ENCODE peak calls at places on chromosome 1, in four cellular contexts. One of them, this sample, is unnamed. For H3K9me3, the result is how much of the 10 kb centered on the place peaks cover.

GRCh38 chr1:112058815-112059450 is 69.5 kb upstream of the KCND3 start:
- DNase-seq in lower lobe of right lung: no peak
- DNase-seq in heart right ventricle: no peak
- DNase-seq in pancreas: no peak
- DNase-seq in this sample: no peak

GRCh38 chr1:150126811-150127210 is 22.9 kb upstream of the PLEKHO1 start:
- DNase-seq in heart right ventricle: no peak
- DNase-seq in pancreas: no peak
- DNase-seq in lower lobe of right lung: no peak
- DNase-seq in this sample: no peak

GRCh38 chr1:72648465-72648864 is 366.1 kb upstream of the NEGR1 start:
- DNase-seq in heart right ventricle: no peak
- DNase-seq in pancreas: no peak
- DNase-seq in lower lobe of right lung: peak
- DNase-seq in this sample: no peak

GRCh38 chr1:16111771-16112557 is 38.5 kb upstream of the FAM131C start:
- DNase-seq in pancreas: no peak
- DNase-seq in heart right ventricle: peak
- DNase-seq in lower lobe of right lung: no peak
- DNase-seq in this sample: peak

GRCh38 chr1:156081174-156082110 is 823 bp downstream of the MEX3A start:
- DNase-seq in lower lobe of right lung: no peak
- DNase-seq in pancreas: no peak
- DNase-seq in heart right ventricle: no peak
- DNase-seq in this sample: no peak

GRCh38 chr1:35605882-35606182 is 32.7 kb downstream of the TFAP2E start:
- DNase-seq in pancreas: no peak
- DNase-seq in heart right ventricle: no peak
- DNase-seq in lower lobe of right lung: no peak
- DNase-seq in this sample: no peak

GRCh38 chr1:200306954-200307754 is 102.7 kb downstream of the ZNF281 start:
- DNase-seq in lower lobe of right lung: no peak
- DNase-seq in pancreas: no peak
- DNase-seq in heart right ventricle: peak
- DNase-seq in this sample: no peak

GRCh38 chr1:117883620-117884019 is 45.8 kb downstream of the GDAP2 start:
- DNase-seq in lower lobe of right lung: no peak
- DNase-seq in pancreas: no peak
- DNase-seq in heart right ventricle: no peak
- DNase-seq in this sample: no peak

DNA sequence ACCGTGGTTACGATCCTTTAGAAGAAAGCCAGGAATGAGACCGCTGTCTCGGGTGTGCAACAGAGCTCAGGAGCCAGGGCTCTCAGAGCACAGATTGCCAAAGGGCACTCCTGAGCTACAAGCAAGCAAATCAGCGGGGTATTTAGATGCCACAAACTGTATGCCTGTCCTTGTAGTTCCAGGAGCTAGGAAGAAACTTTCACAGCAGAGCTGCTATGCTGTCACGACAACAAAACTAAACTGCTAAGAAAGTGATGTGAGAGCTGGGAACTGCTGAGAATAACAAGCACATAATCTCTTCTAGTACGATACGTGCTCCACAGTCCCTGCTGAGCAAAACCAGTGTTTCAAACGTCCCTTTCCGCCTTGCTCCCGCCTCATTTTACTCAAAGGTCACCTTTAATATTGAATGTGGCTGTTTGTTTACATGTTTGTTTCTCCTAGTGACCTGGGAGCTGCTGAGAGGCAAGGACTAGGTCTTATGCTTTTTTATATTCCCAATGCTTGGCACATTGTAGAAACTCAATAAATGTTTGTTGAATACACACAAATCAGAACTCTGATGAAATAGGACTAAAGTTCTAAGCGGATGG is 14.7 kb downstream of the GREM2 start:
- DNase-seq in lower lobe of right lung: no peak
- DNase-seq in pancreas: no peak
- DNase-seq in heart right ventricle: no peak
- DNase-seq in this sample: no peak
- H3K27ac ChIP-seq in lower lobe of right lung: no peak
- H3K27ac ChIP-seq in pancreas: no peak
- H3K27ac ChIP-seq in heart right ventricle: no peak
- H3K27ac ChIP-seq in this sample: no peak

DNA sequence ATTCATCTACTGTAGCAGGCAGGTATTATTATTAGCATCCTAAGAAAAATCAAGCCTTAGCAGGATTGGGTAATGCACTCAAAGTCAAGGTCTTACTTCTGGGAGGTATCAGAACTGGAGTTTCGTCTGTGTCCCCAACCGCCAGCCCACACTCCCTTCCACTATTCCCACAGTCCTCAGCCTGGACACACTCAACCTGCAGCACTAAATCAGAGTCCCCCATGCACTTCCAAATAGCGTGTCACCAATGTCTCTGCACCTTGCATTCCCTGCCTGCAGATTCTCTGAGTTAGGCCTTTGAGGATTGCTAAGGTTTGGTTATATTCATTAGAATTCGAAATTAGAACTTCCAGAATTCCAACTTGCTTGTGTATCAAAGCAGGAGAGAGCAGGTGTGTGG is 3.9 kb downstream of the LYPD8 start:
- DNase-seq in pancreas: no peak
- DNase-seq in lower lobe of right lung: no peak
- DNase-seq in heart right ventricle: no peak
- DNase-seq in this sample: no peak
- H3K9me3 ChIP-seq in pancreas: under half
- H3K9me3 ChIP-seq in lower lobe of right lung: under half
- H3K9me3 ChIP-seq in heart right ventricle: under half
- H3K9me3 ChIP-seq in this sample: under half

DNA sequence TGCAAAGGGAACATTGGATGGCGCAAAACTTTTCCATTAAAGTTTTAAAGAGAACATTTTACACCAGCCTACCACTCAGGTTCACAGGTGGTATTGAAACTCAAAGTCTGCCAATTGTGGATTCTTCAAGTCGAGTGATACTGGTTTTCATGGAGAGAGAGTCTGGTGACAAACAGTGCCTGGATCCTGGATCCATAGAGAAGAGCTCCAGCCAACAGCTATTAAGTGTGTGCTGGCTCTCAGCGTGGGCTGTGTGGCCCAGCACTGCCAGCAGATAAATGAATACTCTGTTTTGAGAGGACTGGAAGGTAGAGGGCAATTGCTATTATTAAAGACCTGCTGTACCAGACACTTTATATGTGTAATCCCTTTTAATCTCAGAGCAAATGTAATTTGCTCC is 118.9 kb upstream of the SYT6 start:
- DNase-seq in pancreas: no peak
- DNase-seq in lower lobe of right lung: no peak
- DNase-seq in heart right ventricle: no peak
- DNase-seq in this sample: no peak
- H3K27ac ChIP-seq in pancreas: no peak
- H3K27ac ChIP-seq in lower lobe of right lung: no peak
- H3K27ac ChIP-seq in heart right ventricle: no peak
- H3K27ac ChIP-seq in this sample: no peak

DNA sequence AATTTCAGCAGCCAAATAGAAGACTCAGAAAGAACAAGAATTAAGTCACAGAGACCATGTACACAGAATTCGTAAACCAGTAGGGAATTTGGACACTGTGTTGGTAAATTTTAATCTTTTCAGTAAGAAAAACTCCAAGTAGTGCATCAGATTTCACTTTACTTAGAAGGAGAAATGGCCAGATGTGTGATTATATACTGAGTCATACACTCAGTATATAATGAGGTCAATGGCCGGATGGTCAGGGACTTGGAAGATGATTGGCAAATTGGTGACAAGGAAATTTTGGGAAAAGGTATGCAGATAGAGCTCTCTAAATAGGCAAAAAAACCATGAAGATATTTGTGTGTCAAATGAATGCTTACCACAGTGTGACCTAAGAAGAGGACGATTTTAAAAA is 399.8 kb upstream of the LRRC7 start:
- DNase-seq in heart right ventricle: no peak
- DNase-seq in pancreas: no peak
- DNase-seq in lower lobe of right lung: no peak
- DNase-seq in this sample: no peak
- H3K9me3 ChIP-seq in heart right ventricle: under half
- H3K9me3 ChIP-seq in pancreas: under half
- H3K9me3 ChIP-seq in lower lobe of right lung: under half
- H3K9me3 ChIP-seq in this sample: under half

DNA sequence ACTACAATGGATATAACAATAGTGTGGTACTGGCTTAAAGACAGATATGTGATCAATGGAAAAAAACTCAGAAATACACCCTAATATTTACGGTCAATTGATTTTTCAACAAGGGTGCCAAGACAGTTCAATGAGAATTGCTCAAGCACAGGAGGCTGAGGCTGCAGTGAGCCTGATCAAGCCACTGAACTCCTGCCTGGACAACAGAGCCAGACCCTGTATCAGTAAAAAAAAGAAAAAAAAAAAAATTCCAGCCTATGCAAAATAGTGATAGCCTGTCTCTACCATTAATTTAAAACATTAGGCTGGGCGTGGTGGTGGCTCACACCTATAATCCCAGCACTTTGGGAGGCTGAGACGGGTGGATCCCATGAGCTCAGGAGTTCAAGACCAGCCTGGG is 70.0 kb downstream of the SLC27A3 start:
- DNase-seq in pancreas: no peak
- DNase-seq in heart right ventricle: no peak
- DNase-seq in lower lobe of right lung: no peak
- DNase-seq in this sample: no peak
- H3K27ac ChIP-seq in pancreas: no peak
- H3K27ac ChIP-seq in heart right ventricle: no peak
- H3K27ac ChIP-seq in lower lobe of right lung: no peak
- H3K27ac ChIP-seq in this sample: no peak

GRCh38 chr1:246961939-246962373 is 30.2 kb upstream of the AHCTF1 start:
- DNase-seq in heart right ventricle: no peak
- DNase-seq in pancreas: no peak
- DNase-seq in lower lobe of right lung: peak
- DNase-seq in this sample: no peak
- H3K9me3 ChIP-seq in heart right ventricle: under half
- H3K9me3 ChIP-seq in pancreas: under half
- H3K9me3 ChIP-seq in lower lobe of right lung: under half
- H3K9me3 ChIP-seq in this sample: under half

DNA sequence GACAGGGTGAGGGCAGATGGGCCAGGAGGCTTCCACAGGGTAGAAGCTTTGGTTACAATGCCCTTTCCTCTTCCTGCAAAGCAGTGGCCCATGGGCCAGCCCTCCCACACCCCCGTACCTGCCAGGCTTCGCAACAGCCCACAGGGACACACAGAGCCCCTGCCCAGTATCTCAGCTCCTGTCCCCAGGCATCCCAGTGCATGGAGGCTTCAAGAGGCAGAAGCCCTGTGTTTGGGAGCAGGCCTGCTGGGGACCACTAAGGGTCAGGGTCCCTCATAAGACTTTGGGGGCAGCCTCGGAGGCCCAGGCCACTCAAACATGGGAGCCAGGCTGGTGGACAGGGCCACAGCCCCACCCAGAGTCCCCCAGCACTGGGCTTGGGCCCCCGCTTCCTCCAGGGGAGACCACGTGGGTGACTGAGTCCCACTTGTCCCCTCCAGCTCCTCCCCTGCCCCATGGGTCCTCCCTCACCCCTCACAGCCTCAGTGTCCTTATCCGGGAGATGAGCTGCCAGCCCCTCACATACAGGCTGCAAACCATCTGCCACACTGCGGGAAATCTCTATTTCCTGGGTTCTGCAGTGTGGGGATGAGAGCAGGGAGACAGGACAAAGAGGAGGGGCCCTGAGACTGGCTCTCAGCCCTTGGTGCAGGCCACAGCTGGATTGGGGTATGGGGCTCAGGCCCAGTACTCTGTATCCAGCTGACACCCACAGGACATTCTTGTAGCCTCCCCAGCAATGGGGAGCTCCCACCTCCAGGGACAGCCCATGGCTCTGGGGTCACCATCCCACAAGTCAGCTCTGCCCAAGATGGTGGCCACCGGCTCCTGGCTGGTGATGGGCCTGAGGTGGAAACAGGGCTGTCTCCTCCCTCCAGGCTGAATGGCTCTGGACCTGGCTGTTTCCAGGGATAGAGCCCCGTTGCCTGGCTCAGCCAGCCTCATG is 50.7 kb downstream of the WNT9A start:
- DNase-seq in heart right ventricle: peak
- DNase-seq in pancreas: peak
- DNase-seq in lower lobe of right lung: peak
- DNase-seq in this sample: no peak
- H3K27ac ChIP-seq in heart right ventricle: no peak
- H3K27ac ChIP-seq in pancreas: no peak
- H3K27ac ChIP-seq in lower lobe of right lung: no peak
- H3K27ac ChIP-seq in this sample: no peak

GRCh38 chr1:2810899-2811525 is 9.5 kb upstream of the TTC34 start:
- DNase-seq in lower lobe of right lung: no peak
- DNase-seq in heart right ventricle: no peak
- DNase-seq in pancreas: no peak
- DNase-seq in this sample: no peak
- H3K9me3 ChIP-seq in lower lobe of right lung: under half
- H3K9me3 ChIP-seq in heart right ventricle: under half
- H3K9me3 ChIP-seq in pancreas: under half
- H3K9me3 ChIP-seq in this sample: half or more

GRCh38 chr1:205949753-205950152 is 6.5 kb upstream of the SLC26A9 start:
- DNase-seq in pancreas: no peak
- DNase-seq in lower lobe of right lung: no peak
- DNase-seq in heart right ventricle: no peak
- DNase-seq in this sample: no peak

GRCh38 chr1:205950280-205950679 is 7.0 kb upstream of the SLC26A9 start:
- DNase-seq in lower lobe of right lung: no peak
- DNase-seq in pancreas: peak
- DNase-seq in heart right ventricle: no peak
- DNase-seq in this sample: no peak

GRCh38 chr1:205948886-205949285 is 5.6 kb upstream of the SLC26A9 start:
- DNase-seq in lower lobe of right lung: no peak
- DNase-seq in pancreas: no peak
- DNase-seq in heart right ventricle: no peak
- DNase-seq in this sample: no peak

GRCh38 chr1:205950826-205951549 is 7.7 kb upstream of the SLC26A9 start:
- DNase-seq in lower lobe of right lung: no peak
- DNase-seq in heart right ventricle: no peak
- DNase-seq in pancreas: no peak
- DNase-seq in this sample: no peak

GRCh38 chr1:205951746-205952145 is 8.5 kb upstream of the SLC26A9 start:
- DNase-seq in lower lobe of right lung: no peak
- DNase-seq in heart right ventricle: no peak
- DNase-seq in pancreas: no peak
- DNase-seq in this sample: no peak
- H3K27ac ChIP-seq in lower lobe of right lung: no peak
- H3K27ac ChIP-seq in heart right ventricle: no peak
- H3K27ac ChIP-seq in pancreas: no peak
- H3K27ac ChIP-seq in this sample: no peak

This sample was measured in AG04450.